ENCODE peak calls at places on chromosomes 5 and 9, in eight cellular contexts. P, Z, U, G, D, F, O and I are unnamed samples.

GRCh38 chr9:121048618-121049017 is 1.5 kb downstream of the C5 start:
- DNase-seq in D (no peak), P (no peak), U (no peak), Z (no peak), F (no peak), O (no peak), G (no peak), I (no peak)

GRCh38 chr5:7412369-7412768 is 16.4 kb downstream of the ADCY2 start:
- DNase-seq in P (no peak), O (no peak), G (no peak), D (no peak), F (no peak), U (no peak), Z (no peak), I (no peak)

GRCh38 chr9:37035472-37036236 is 1.6 kb upstream of the PAX5 start:
- DNase-seq in Z (no peak), D (no peak), U (no peak), O (peak), G (no peak), F (peak), P (no peak), I (no peak)

GRCh38 chr9:127921592-127922120 is 4.8 kb upstream of the ST6GALNAC4 start:
- DNase-seq in F (peak), G (no peak), P (peak), D (peak), Z (no peak), U (peak), O (peak), I (peak)

GRCh38 chr9:70352356-70352755 is 62.1 kb downstream of the KLF9 start:
- DNase-seq in P (no peak), D (no peak), U (no peak), F (no peak), O (no peak), G (no peak), Z (no peak), I (no peak)

GRCh38 chr5:146680846-146681585 is 165.0 kb upstream of the GPR151 start:
- DNase-seq in U (no peak), F (no peak), G (no peak), Z (no peak), D (no peak), O (no peak), P (no peak), I (no peak)

GRCh38 chr5:97923997-97924396 is 741.0 kb upstream of the RIOK2 start:
- DNase-seq in D (no peak), O (no peak), P (no peak), Z (no peak), F (no peak), U (no peak), G (no peak), I (no peak)

GRCh38 chr9:126829035-126829434 is 24.2 kb downstream of the ZBTB43 start:
- DNase-seq in O (no peak), D (no peak), Z (no peak), P (no peak), U (no peak), G (no peak), F (no peak), I (no peak)

GRCh38 chr5:146296245-146296644 is 42.4 kb upstream of the POU4F3 start:
- DNase-seq in F (no peak), P (no peak), U (no peak), D (no peak), O (no peak), G (no peak), Z (no peak), I (no peak)

GRCh38 chr5:73564018-73564417 is 1.4 kb downstream of the ANKRA2 start:
- DNase-seq in P (no peak), G (no peak), U (no peak), D (no peak), F (no peak), Z (no peak), O (no peak), I (no peak)

GRCh38 chr9:115393976-115394775 is 276.2 kb upstream of the TNC start:
- DNase-seq in F (no peak), U (no peak), O (no peak), D (no peak), P (no peak), G (no peak), Z (no peak), I (no peak)

GRCh38 chr9:131982102-131982501 is 97.6 kb downstream of the MED27 start:
- DNase-seq in O (no peak), U (no peak), Z (no peak), G (no peak), F (no peak), P (no peak), D (no peak), I (no peak)

GRCh38 chr9:137085918-137086530 is 761 bp upstream of the MAN1B1 start:
- DNase-seq in U (no peak), P (peak), G (peak), D (peak), F (no peak), Z (no peak), O (peak), I (peak)

GRCh38 chr9:1869843-1870242 is 145.3 kb upstream of the SMARCA2 start:
- DNase-seq in G (no peak), U (no peak), O (no peak), Z (peak), F (peak), D (no peak), P (no peak), I (no peak)

GRCh38 chr5:167528651-167529050 is 762.8 kb upstream of the WWC1 start:
- DNase-seq in P (no peak), O (no peak), D (no peak), G (no peak), F (no peak), Z (no peak), U (no peak), I (no peak)

GRCh38 chr9:136297016-136297691 is 6.7 kb downstream of the CCDC187 start:
- DNase-seq in D (peak), G (no peak), F (no peak), U (no peak), Z (peak), P (peak), O (no peak), I (no peak)

GRCh38 chr5:74974451-74975089 is 77.8 kb downstream of the GCNT4 start:
- DNase-seq in U (no peak), G (no peak), Z (no peak), O (no peak), F (no peak), P (no peak), D (no peak), I (no peak)

GRCh38 chr9:132409828-132410528 is at the start of gene CFAP77:
- DNase-seq in Z (peak), F (peak), D (peak), U (peak), O (peak), P (peak), G (no peak), I (no peak)

GRCh38 chr9:136443087-136443486 is 3.4 kb upstream of the INPP5E start:
- DNase-seq in P (no peak), D (no peak), U (no peak), O (no peak), F (no peak), Z (no peak), G (no peak), I (no peak)

GRCh38 chr5:14444988-14445387 is 136.6 kb upstream of the OTULINL start:
- DNase-seq in O (no peak), P (no peak), D (no peak), G (no peak), U (no peak), Z (no peak), F (no peak), I (no peak)

GRCh38 chr9:124125590-124126047 is 114.1 kb downstream of the LHX2 start:
- DNase-seq in U (no peak), G (no peak), F (peak), O (no peak), Z (no peak), P (no peak), D (no peak), I (no peak)

GRCh38 chr9:133346021-133346713 is 1.8 kb downstream of the MED22 start:
- DNase-seq in G (no peak), F (no peak), P (no peak), Z (no peak), U (no peak), O (no peak), D (no peak), I (no peak)

GRCh38 chr5:27598576-27598975 is 560.2 kb upstream of the CDH9 start:
- DNase-seq in Z (no peak), F (no peak), P (no peak), O (no peak), U (no peak), G (no peak), D (no peak), I (no peak)

GRCh38 chr9:132160802-132161742 is 786 bp upstream of the NTNG2 start:
- DNase-seq in F (no peak), D (peak), Z (no peak), G (no peak), P (peak), O (peak), U (no peak), I (no peak)

GRCh38 chr9:130823435-130823834 is 11.6 kb upstream of the ABL1 start:
- DNase-seq in Z (no peak), G (no peak), U (no peak), F (no peak), D (no peak), O (no peak), P (no peak), I (no peak)

GRCh38 chr9:26462213-26462612 is 430.4 kb downstream of the CAAP1 start:
- DNase-seq in U (no peak), Z (peak), O (no peak), P (no peak), F (no peak), G (no peak), D (no peak), I (no peak)

GRCh38 chr9:114784721-114785253 is 21.1 kb downstream of the TNFSF15 start:
- DNase-seq in U (no peak), P (no peak), D (no peak), G (no peak), Z (no peak), O (no peak), F (no peak), I (no peak)

GRCh38 chr9:84304166-84304565 is 36.4 kb downstream of the SLC28A3 start:
- DNase-seq in D (no peak), G (no peak), P (no peak), O (no peak), Z (no peak), F (no peak), U (no peak), I (no peak)

GRCh38 chr9:5857928-5858327 is 25.0 kb upstream of the ERMP1 start:
- DNase-seq in U (no peak), Z (no peak), O (no peak), P (no peak), D (no peak), F (no peak), G (no peak), I (no peak)

GRCh38 chr5:151718168-151718567 is 31.5 kb upstream of the SPARC start:
- DNase-seq in G (no peak), U (no peak), O (no peak), F (no peak), P (no peak), Z (no peak), D (no peak), I (no peak)

GRCh38 chr9:111298831-111299603 is 31.0 kb downstream of the OR2K2 start:
- DNase-seq in D (peak), Z (peak), F (no peak), U (peak), P (no peak), G (peak), O (no peak), I (peak)
- TF ChIP-seq POLR2AphosphoS5 in D (peak), Z (no peak), F (no peak), U (no peak), P (peak), G (no peak), O (peak), I (no peak)

GRCh38 chr5:2508514-2508913 is 243.0 kb downstream of the IRX2 start:
- DNase-seq in F (no peak), U (no peak), Z (no peak), G (no peak), D (no peak), P (no peak), O (no peak), I (no peak)
- TF ChIP-seq POLR2A in F (no peak), U (no peak), Z (no peak), G (no peak), D (no peak), P (no peak), O (no peak), I (no peak)

GRCh38 chr5:60844429-60844890 is 391 bp upstream of the ELOVL7 start:
- DNase-seq in U (no peak), G (no peak), F (no peak), O (no peak), Z (peak), P (no peak), D (no peak), I (no peak)
- TF ChIP-seq POLR2AphosphoS5 in U (no peak), G (no peak), F (no peak), O (no peak), Z (no peak), P (no peak), D (no peak), I (no peak)

GRCh38 chr9:129383415-129384088 is 205.5 kb upstream of the IER5L start:
- DNase-seq in P (peak), O (peak), F (no peak), G (peak), Z (no peak), D (peak), U (peak), I (peak)
- TF ChIP-seq POLR2A in P (no peak), O (no peak), F (no peak), G (no peak), Z (no peak), D (peak), U (no peak), I (peak)

GRCh38 chr5:54757541-54757940 is 227.9 kb downstream of the ESM1 start:
- DNase-seq in G (no peak), D (no peak), F (no peak), U (no peak), O (no peak), Z (no peak), P (no peak), I (no peak)

GRCh38 chr5:54754878-54755277 is 230.5 kb downstream of the ESM1 start:
- DNase-seq in O (peak), F (peak), G (no peak), U (no peak), Z (no peak), P (no peak), D (no peak), I (no peak)

GRCh38 chr5:54758038-54758437 is 227.4 kb downstream of the ESM1 start:
- DNase-seq in O (no peak), D (no peak), G (no peak), P (no peak), Z (no peak), U (no peak), F (no peak), I (no peak)

GRCh38 chr5:54756796-54757402 is 228.5 kb downstream of the ESM1 start:
- DNase-seq in D (no peak), P (no peak), U (no peak), G (no peak), O (no peak), F (peak), Z (no peak), I (no peak)

DNA sequence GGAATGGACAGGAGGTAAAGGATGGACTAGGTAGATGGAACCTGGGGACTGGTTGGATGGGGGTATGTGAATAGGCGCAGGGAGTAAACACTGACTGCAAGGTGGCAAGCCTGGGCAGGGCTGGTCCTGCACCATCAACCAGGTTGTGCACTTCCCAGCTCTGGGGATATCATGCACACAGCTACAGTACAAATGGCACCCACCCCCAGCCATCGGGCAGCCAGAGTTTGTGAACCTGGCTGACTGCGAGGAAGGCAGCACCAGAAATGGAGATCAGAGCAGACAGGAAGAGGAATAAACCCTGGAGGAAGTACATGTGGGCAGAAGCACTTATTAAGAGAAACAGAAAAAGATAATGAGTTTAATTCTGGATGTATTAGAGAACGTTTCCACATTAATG is 229.1 kb downstream of the ESM1 start:
- DNase-seq in P (no peak), Z (no peak), G (no peak), D (no peak), U (no peak), O (no peak), F (peak), I (no peak)
- TF ChIP-seq POLR2AphosphoS5 in P (no peak), Z (no peak), G (no peak), D (no peak), U (no peak), O (no peak), F (no peak), I (no peak)